ENCODE peak calls at places on chromosome 13, in ten cellular contexts. T, P, Z, S, O, K, H, B, N and L are unnamed samples.

GRCh38 chr13:46622918-46623256 is 69.9 kb downstream of the LRCH1 start:
- DNase-seq in B (peak), S (peak), O (no peak), T (no peak), Z (no peak), H (no peak), K (peak), P (no peak), N (peak), L (peak)

GRCh38 chr13:100721885-100722512 is 47.4 kb upstream of the TMTC4 start:
- DNase-seq in P (peak), N (peak), H (no peak), B (peak), K (peak), S (peak), Z (peak), T (no peak), O (peak), L (peak)

GRCh38 chr13:49113526-49114286 is 106.4 kb upstream of the MLNR start:
- DNase-seq in B (no peak), N (no peak), H (no peak), T (no peak), S (peak), K (no peak), Z (no peak), O (peak), P (no peak), L (no peak)

GRCh38 chr13:38577048-38577447 is 109.8 kb upstream of the FREM2 start:
- DNase-seq in P (no peak), O (peak), H (no peak), S (no peak), N (no peak), Z (no peak), T (no peak), K (no peak), B (no peak), L (no peak)

GRCh38 chr13:45718992-45719391 is 16.9 kb downstream of the CBY2 start:
- DNase-seq in N (no peak), T (no peak), B (no peak), K (no peak), H (no peak), S (peak), O (peak), P (no peak), Z (no peak), L (no peak)

GRCh38 chr13:24071016-24071415 is 89.5 kb upstream of the SPATA13 start:
- DNase-seq in K (no peak), B (no peak), O (no peak), N (no peak), H (no peak), Z (peak), S (no peak), P (no peak), T (no peak), L (no peak)

GRCh38 chr13:85626603-85627002 is 172.6 kb downstream of the SLITRK6 start:
- DNase-seq in O (no peak), S (no peak), N (no peak), P (no peak), H (no peak), Z (no peak), B (no peak), K (no peak), T (no peak), L (no peak)

GRCh38 chr13:103289661-103290060 is 223.4 kb upstream of the SLC10A2 start:
- DNase-seq in N (no peak), S (no peak), K (no peak), P (no peak), T (no peak), O (no peak), Z (no peak), H (no peak), B (no peak), L (no peak)

GRCh38 chr13:21043898-21044297 is 17.5 kb downstream of the LATS2 start:
- DNase-seq in T (no peak), S (no peak), P (no peak), H (no peak), K (no peak), Z (no peak), N (no peak), B (no peak), O (no peak), L (no peak)

GRCh38 chr13:85657942-85658341 is 141.3 kb downstream of the SLITRK6 start:
- DNase-seq in P (no peak), Z (no peak), K (no peak), N (no peak), S (no peak), H (no peak), B (no peak), T (no peak), O (no peak), L (no peak)

GRCh38 chr13:20359335-20359734 is 127.2 kb upstream of the GJB6 start:
- DNase-seq in S (peak), B (no peak), O (no peak), Z (no peak), H (no peak), T (no peak), N (no peak), P (no peak), K (no peak), L (no peak)

GRCh38 chr13:101144808-101145419 is 271.4 kb downstream of the NALCN start:
- DNase-seq in B (peak), P (no peak), Z (no peak), N (peak), T (no peak), K (no peak), S (peak), O (peak), H (no peak), L (no peak)

GRCh38 chr13:74550039-74550438 is 415.8 kb upstream of the KLF12 start:
- DNase-seq in S (no peak), Z (no peak), P (no peak), B (no peak), T (no peak), H (no peak), O (no peak), N (no peak), K (no peak), L (no peak)

GRCh38 chr13:68784275-68784674 is 1323.4 kb upstream of the ATXN8OS start:
- DNase-seq in N (no peak), B (no peak), T (no peak), P (no peak), H (no peak), Z (no peak), K (no peak), S (no peak), O (no peak), L (no peak)

GRCh38 chr13:51347099-51347498 is 7.6 kb downstream of the SERPINE3 start:
- DNase-seq in Z (peak), H (no peak), S (no peak), N (no peak), O (no peak), T (no peak), P (no peak), K (no peak), B (no peak), L (no peak)

GRCh38 chr13:97221491-97221890 is 642 bp upstream of the MBNL2 start:
- DNase-seq in T (no peak), Z (no peak), B (no peak), O (no peak), H (no peak), N (no peak), S (no peak), K (no peak), P (no peak), L (no peak)

GRCh38 chr13:106464076-106464475 is 71.4 kb downstream of the EFNB2 start:
- DNase-seq in O (no peak), P (no peak), S (no peak), Z (no peak), B (no peak), H (no peak), K (no peak), T (no peak), N (no peak), L (no peak)

GRCh38 chr13:106138620-106139019 is 396.8 kb downstream of the EFNB2 start:
- DNase-seq in P (no peak), S (no peak), Z (no peak), N (no peak), H (no peak), T (no peak), B (no peak), K (no peak), O (no peak), L (no peak)

GRCh38 chr13:24304620-24305019 is 4.8 kb upstream of the C1QTNF9 start:
- DNase-seq in B (no peak), K (no peak), Z (no peak), S (no peak), P (no peak), T (no peak), O (no peak), H (no peak), N (no peak), L (no peak)

GRCh38 chr13:97849305-97849704 is 104.2 kb upstream of the IPO5 start:
- DNase-seq in H (no peak), Z (peak), S (peak), N (no peak), P (no peak), K (no peak), T (no peak), O (peak), B (no peak), L (peak)

GRCh38 chr13:25493930-25494707 is 122.3 kb downstream of the ATP8A2 start:
- DNase-seq in S (no peak), T (no peak), K (no peak), P (no peak), N (no peak), Z (peak), H (no peak), B (no peak), O (peak), L (peak)

GRCh38 chr13:103436057-103436654 is 369.9 kb upstream of the SLC10A2 start:
- DNase-seq in K (no peak), O (no peak), P (no peak), H (no peak), N (no peak), T (no peak), S (no peak), Z (peak), B (no peak), L (no peak)

GRCh38 chr13:94569615-94570014 is 26.3 kb downstream of the TGDS start:
- DNase-seq in P (no peak), T (no peak), O (no peak), B (no peak), S (no peak), H (no peak), Z (no peak), N (no peak), K (no peak), L (no peak)

GRCh38 chr13:79799466-79799865 is 318.5 kb downstream of the NDFIP2 start:
- DNase-seq in O (no peak), S (no peak), B (no peak), Z (no peak), T (no peak), P (no peak), K (no peak), H (no peak), N (no peak), L (no peak)

GRCh38 chr13:73138967-73139491 is 80.2 kb downstream of the KLF5 start:
- DNase-seq in H (no peak), O (no peak), K (no peak), P (no peak), S (peak), B (peak), N (no peak), T (no peak), Z (no peak), L (no peak)

GRCh38 chr13:36814465-36814864 is 4.6 kb upstream of the RFXAP start:
- DNase-seq in T (no peak), N (no peak), P (no peak), Z (no peak), K (no peak), O (no peak), S (no peak), B (peak), H (no peak), L (no peak)

GRCh38 chr13:90272356-90272755 is 1075.1 kb upstream of the MIR17HG start:
- DNase-seq in B (no peak), Z (no peak), P (no peak), T (no peak), K (no peak), S (peak), N (no peak), O (no peak), H (no peak), L (no peak)

GRCh38 chr13:29991343-29991742 is 140.9 kb upstream of the UBL3 start:
- DNase-seq in Z (no peak), O (no peak), K (no peak), B (no peak), P (no peak), N (no peak), S (peak), H (no peak), T (no peak), L (peak)

GRCh38 chr13:21333186-21333585 is 125.9 kb downstream of the ZDHHC20 start:
- DNase-seq in O (no peak), K (no peak), T (no peak), H (no peak), Z (no peak), P (no peak), B (no peak), S (no peak), N (no peak), L (no peak)

GRCh38 chr13:101690871-101691270 is 238.4 kb downstream of the ITGBL1 start:
- DNase-seq in S (no peak), B (no peak), Z (no peak), P (no peak), T (no peak), O (no peak), H (no peak), N (no peak), K (no peak), L (no peak)

GRCh38 chr13:75771818-75772217 is 135.7 kb downstream of the LMO7 start:
- DNase-seq in H (no peak), K (no peak), P (no peak), Z (no peak), N (no peak), B (no peak), S (peak), O (no peak), T (no peak), L (no peak)

GRCh38 chr13:33185853-33186252 is 99.7 kb downstream of the STARD13 start:
- DNase-seq in S (no peak), K (no peak), T (no peak), P (no peak), B (no peak), H (no peak), O (no peak), Z (peak), N (no peak), L (no peak)

GRCh38 chr13:66364346-66364745 is 865.8 kb downstream of the PCDH9 start:
- DNase-seq in K (no peak), N (no peak), T (no peak), O (no peak), Z (no peak), B (no peak), S (no peak), H (no peak), P (no peak), L (no peak)

GRCh38 chr13:47188802-47189201 is 291.9 kb upstream of the HTR2A start:
- DNase-seq in N (no peak), S (peak), T (no peak), Z (no peak), P (no peak), K (no peak), B (no peak), O (no peak), H (no peak), L (no peak)

GRCh38 chr13:27619711-27620376 is 485 bp downstream of the LNX2 start:
- DNase-seq in Z (no peak), H (peak), K (no peak), T (no peak), P (peak), N (peak), S (peak), B (no peak), O (no peak), L (peak)

GRCh38 chr13:59356607-59357006 is 807.1 kb downstream of the DIAPH3 start:
- DNase-seq in O (no peak), T (no peak), P (no peak), H (peak), B (peak), N (no peak), Z (no peak), K (peak), S (no peak), L (no peak)
- H3K4me3 ChIP-seq in O (no peak), T (no peak), P (no peak), H (no peak), B (no peak), N (no peak), Z (no peak), K (no peak), S (no peak), L (no peak)

GRCh38 chr13:114100446-114101320 is 31.7 kb downstream of the RASA3 start:
- DNase-seq in P (no peak), Z (peak), T (no peak), B (peak), S (no peak), K (no peak), H (peak), N (no peak), O (no peak), L (peak)
- H3K27ac ChIP-seq in P (peak), Z (peak), T (peak), B (peak), S (no peak), K (peak), H (peak), N (peak), O (peak), L (peak)

GRCh38 chr13:43057653-43058317 is 34.4 kb downstream of the DNAJC15 start:
- DNase-seq in B (no peak), O (peak), P (peak), T (no peak), H (no peak), S (no peak), K (no peak), N (no peak), Z (peak), L (no peak)
- H3K4me3 ChIP-seq in B (no peak), O (no peak), P (no peak), T (no peak), H (no peak), S (no peak), K (no peak), N (no peak), Z (peak), L (no peak)

GRCh38 chr13:110644892-110645521 is 29.7 kb downstream of the NAXD start:
- DNase-seq in S (peak), H (peak), N (peak), K (peak), T (no peak), P (peak), B (peak), Z (peak), O (peak), L (no peak)
- H3K27ac ChIP-seq in S (no peak), H (no peak), N (no peak), K (peak), T (peak), P (no peak), B (no peak), Z (no peak), O (no peak), L (no peak)

DNA sequence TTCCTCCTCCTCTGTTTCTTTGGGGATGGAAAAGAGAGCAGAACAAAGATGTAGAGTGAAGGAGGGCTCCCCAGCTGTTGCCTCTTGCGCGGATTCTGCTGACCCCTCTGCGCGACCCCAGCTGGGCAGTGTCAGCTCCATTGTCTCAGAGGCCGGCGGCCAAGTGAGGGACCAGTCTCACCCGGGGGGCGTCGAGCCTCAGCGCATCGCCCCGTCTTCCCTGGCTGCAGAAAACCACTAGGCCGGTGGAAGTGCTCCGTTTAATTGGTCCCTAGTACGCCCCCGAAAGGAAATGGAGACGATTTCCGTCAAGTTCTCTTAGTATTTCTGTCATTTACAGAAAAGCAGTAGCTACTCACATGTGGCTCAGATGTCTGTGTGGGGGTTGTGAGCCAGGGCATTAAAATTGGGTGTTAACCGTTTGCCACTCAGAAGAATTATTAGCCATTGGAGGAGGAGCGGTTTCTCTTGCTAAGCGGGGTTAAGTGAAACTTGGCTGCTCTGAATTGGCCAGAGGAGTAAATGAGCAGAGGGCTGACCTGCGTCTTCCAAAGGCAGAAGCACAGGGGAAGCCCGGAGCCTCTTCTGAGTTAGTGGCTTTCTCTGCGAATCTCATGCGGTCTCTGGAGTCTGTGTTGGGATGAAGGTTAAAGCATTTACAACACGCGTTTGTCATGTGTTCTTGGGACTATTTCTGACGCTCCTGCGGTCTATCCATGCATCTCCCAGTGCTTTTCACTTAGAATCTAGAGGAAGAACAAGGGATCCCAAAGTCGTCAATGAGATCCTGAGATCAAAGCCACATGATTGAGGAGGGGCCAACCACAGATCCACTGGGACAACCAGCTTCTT is 132.8 kb upstream of the MYO16 start:
- DNase-seq in T (no peak), O (peak), K (no peak), S (no peak), P (no peak), Z (peak), B (no peak), N (no peak), H (no peak), L (no peak)
- H3K4me3 ChIP-seq in T (peak), O (peak), K (peak), S (no peak), P (peak), Z (peak), B (no peak), N (peak), H (no peak), L (peak)

GRCh38 chr13:110546389-110546788 is 15.1 kb downstream of the RAB20 start:
- DNase-seq in K (no peak), O (no peak), Z (no peak), H (no peak), S (peak), T (no peak), P (no peak), N (no peak), B (no peak), L (no peak)
- H3K27ac ChIP-seq in K (no peak), O (no peak), Z (no peak), H (peak), S (peak), T (no peak), P (peak), N (no peak), B (peak), L (no peak)

GRCh38 chr13:99356216-99357089 is 49.3 kb upstream of the GPR183 start:
- DNase-seq in H (no peak), T (no peak), K (no peak), P (peak), Z (no peak), O (no peak), N (no peak), S (no peak), B (peak), L (no peak)
- H3K4me3 ChIP-seq in H (no peak), T (peak), K (no peak), P (no peak), Z (no peak), O (no peak), N (no peak), S (no peak), B (no peak), L (no peak)